ENCODE peak calls at places on chromosome 19, in four cellular contexts. B is heart left ventricle, P is tibial nerve, T is neural progenitor cell. V is an unnamed sample.

GRCh38 chr19:14058182-14059092 is 3.4 kb downstream of the PALM3 start:
- DNase-seq in B (no peak), P (no peak), T (no peak), V (no peak)

GRCh38 chr19:4597975-4598671 is 38.6 kb upstream of the SEMA6B start:
- DNase-seq in B (no peak), P (no peak), T (peak; percentile 93), V (peak; percentile 61)

GRCh38 chr19:49793561-49793840 is 19.6 kb downstream of the FUZ start:
- DNase-seq in B (no peak), P (no peak), T (no peak), V (no peak)

GRCh38 chr19:32407004-32407992 is 1.7 kb downstream of the DPY19L3 start:
- DNase-seq in B (no peak), P (no peak), T (no peak), V (no peak)

GRCh38 chr19:48274173-48274572 is 4.3 kb downstream of the ZNF114 start:
- DNase-seq in B (no peak), P (no peak), T (no peak), V (no peak)

GRCh38 chr19:17311455-17312248 is 2.3 kb downstream of the DDA1 start:
- DNase-seq in B (no peak), P (no peak), T (no peak), V (no peak)

GRCh38 chr19:2771786-2772674 is 11.0 kb downstream of the SGTA start:
- DNase-seq in B (no peak), P (no peak), T (no peak), V (no peak)

GRCh38 chr19:903266-903797 is 9.7 kb downstream of the R3HDM4 start:
- DNase-seq in B (no peak), P (no peak), T (peak; percentile 81), V (no peak)

GRCh38 chr19:401836-402535 is 7.0 kb downstream of the C2CD4C start:
- DNase-seq in B (no peak), P (no peak), T (no peak), V (peak; percentile 3)

GRCh38 chr19:11091343-11092153 is 2.3 kb downstream of the LDLR start:
- DNase-seq in B (peak; percentile 51), P (no peak), T (no peak), V (no peak)

GRCh38 chr19:5804516-5805464 is at the start of gene NRTN:
- DNase-seq in B (peak; percentile 33), P (no peak), T (peak; percentile 84), V (no peak)

GRCh38 chr19:13172335-13173128 is 22.3 kb downstream of the IER2 start:
- DNase-seq in B (peak; percentile 78), P (peak; percentile 74), T (no peak), V (peak; percentile 95)

GRCh38 chr19:40232949-40233810 is 6.7 kb upstream of the CCNP start:
- DNase-seq in B (no peak), P (no peak), T (no peak), V (no peak)

GRCh38 chr19:33261511-33262192 is 36.0 kb upstream of the SLC7A10 start:
- DNase-seq in B (no peak), P (no peak), T (no peak), V (no peak)

GRCh38 chr19:18437481-18438330 is at the start of gene ISYNA1:
- DNase-seq in B (peak; percentile 74), P (no peak), T (peak; percentile 85), V (peak; percentile 87)

GRCh38 chr19:39832341-39833083 is 1.4 kb downstream of the DYRK1B start:
- DNase-seq in B (no peak), P (no peak), T (no peak), V (no peak)

GRCh38 chr19:16136185-16137067 is 7.1 kb upstream of the HSH2D start:
- DNase-seq in B (no peak), P (no peak), T (no peak), V (no peak)

GRCh38 chr19:43755256-43755801 is 567 bp upstream of the SMG9 start:
- DNase-seq in B (peak; percentile 86), P (peak; percentile 72), T (peak; percentile 77), V (peak; percentile 94)

GRCh38 chr19:3514930-3515329 is 8.8 kb downstream of the FZR1 start:
- DNase-seq in B (no peak), P (no peak), T (no peak), V (no peak)

GRCh38 chr19:966481-967088 is 17.6 kb upstream of the WDR18 start:
- DNase-seq in B (no peak), P (no peak), T (no peak), V (no peak)

GRCh38 chr19:1164684-1165531 is 9.2 kb downstream of the SBNO2 start:
- DNase-seq in B (no peak), P (no peak), T (no peak), V (no peak)

GRCh38 chr19:38021356-38021755 is 114.3 kb downstream of the SIPA1L3 start:
- DNase-seq in B (no peak), P (no peak), T (no peak), V (no peak)
- H3K27ac ChIP-seq in B (no peak overlapping the region), P (no peak overlapping the region), T (no peak overlapping the region), V (no peak overlapping the region)

DNA sequence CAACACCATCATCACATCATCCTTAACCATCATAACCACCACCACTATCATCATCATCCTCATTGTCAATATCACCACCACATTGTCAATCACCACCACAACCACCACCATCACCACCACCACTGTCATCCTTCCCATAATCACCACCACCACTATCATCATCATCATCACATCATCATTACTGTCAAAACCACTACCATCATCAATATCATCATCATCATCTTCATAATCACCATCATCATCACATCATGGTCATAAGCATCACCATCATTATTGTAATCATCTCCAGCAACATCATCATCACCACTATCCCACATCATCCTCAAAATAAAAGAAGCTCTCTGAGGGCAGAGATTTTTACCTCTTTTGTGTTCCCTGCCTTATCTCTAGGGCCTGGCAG is 52.2 kb downstream of the MBD3L1 start:
- DNase-seq in B (no peak), P (no peak), T (no peak), V (no peak)
- H3K9me3 ChIP-seq in B (peaks cover 5% of the 10 kb centered on the region), P (peaks cover 58% of the 10 kb centered on the region), T (no peaks in the 10 kb centered on the region), V (peaks cover 5% of the 10 kb centered on the region)

DNA sequence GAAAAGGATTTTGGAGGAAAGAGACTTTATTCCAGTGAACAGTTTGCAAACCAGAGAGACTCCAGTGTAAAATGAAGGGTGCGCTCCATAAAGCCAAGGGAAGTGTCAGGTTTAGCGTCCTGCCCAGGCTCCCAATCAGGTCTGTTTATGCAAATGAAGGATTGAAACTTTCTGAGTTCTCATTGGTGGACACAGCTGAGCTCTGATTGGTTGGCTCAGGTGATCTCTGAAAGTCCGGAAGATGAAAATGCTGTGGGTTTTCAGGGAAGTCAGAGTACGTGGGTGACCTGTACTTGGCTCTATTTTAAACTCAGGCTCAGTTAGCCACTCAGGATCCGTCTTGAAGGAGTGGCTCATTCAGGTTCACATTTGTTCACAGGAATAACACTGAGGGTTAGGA is 28.7 kb upstream of the CD33 start:
- DNase-seq in B (no peak), P (no peak), T (no peak), V (no peak)
- H3K4me1 ChIP-seq in B (no peaks in the 10 kb centered on the region), P (no peaks in the 10 kb centered on the region), T (no peaks in the 10 kb centered on the region), V (no peaks in the 10 kb centered on the region)

GRCh38 chr19:46494936-46495788 is 505 bp downstream of the PNMA8B start:
- DNase-seq in B (no peak), P (no peak), T (peak; percentile 31), V (peak; percentile 46)
- H3K27ac ChIP-seq in B (peak overlapping the region; percentile 50), P (no peak overlapping the region), T (no peak overlapping the region), V (no peak overlapping the region)